ENCODE peak calls at places on chromosomes 11 and 22, in four cellular contexts. U is suprapubic skin, R is GM12892, O is transverse colon. C is an unnamed sample.

GRCh38 chr11:66892926-66893325 is 36.1 kb downstream of the LRFN4 start:
- DNase-seq in U (no peak), R (no peak), O (no peak), C (no peak)

GRCh38 chr11:70297341-70297740 is 26.9 kb downstream of the PPFIA1 start:
- DNase-seq in U (no peak), R (no peak), O (no peak), C (no peak)

GRCh38 chr22:49622241-49623105 is 205.2 kb downstream of the BRD1 start:
- DNase-seq in U (no peak), R (no peak), O (no peak), C (peak)

GRCh38 chr11:75597636-75598035 is 35.6 kb downstream of the SERPINH1 start:
- DNase-seq in U (no peak), R (no peak), O (no peak), C (no peak)

GRCh38 chr11:8258771-8259170 is 4.9 kb downstream of the LMO1 start:
- DNase-seq in U (peak), R (no peak), O (no peak), C (peak)

GRCh38 chr22:24101966-24102365 is 79.3 kb upstream of the SUSD2 start:
- DNase-seq in U (peak), R (no peak), O (no peak), C (peak)

GRCh38 chr11:82842019-82842418 is 58.2 kb downstream of the PRCP start:
- DNase-seq in U (no peak), R (no peak), O (no peak), C (no peak)

GRCh38 chr11:118216621-118217526 is 7.9 kb downstream of the JAML start:
- DNase-seq in U (no peak), R (no peak), O (no peak), C (no peak)

GRCh38 chr11:69215784-69216415 is 60.2 kb downstream of the SMIM38 start:
- DNase-seq in U (no peak), R (no peak), O (no peak), C (no peak)

GRCh38 chr11:35047179-35047578 is 91.8 kb upstream of the CD44 start:
- DNase-seq in U (no peak), R (no peak), O (no peak), C (no peak)

DNA sequence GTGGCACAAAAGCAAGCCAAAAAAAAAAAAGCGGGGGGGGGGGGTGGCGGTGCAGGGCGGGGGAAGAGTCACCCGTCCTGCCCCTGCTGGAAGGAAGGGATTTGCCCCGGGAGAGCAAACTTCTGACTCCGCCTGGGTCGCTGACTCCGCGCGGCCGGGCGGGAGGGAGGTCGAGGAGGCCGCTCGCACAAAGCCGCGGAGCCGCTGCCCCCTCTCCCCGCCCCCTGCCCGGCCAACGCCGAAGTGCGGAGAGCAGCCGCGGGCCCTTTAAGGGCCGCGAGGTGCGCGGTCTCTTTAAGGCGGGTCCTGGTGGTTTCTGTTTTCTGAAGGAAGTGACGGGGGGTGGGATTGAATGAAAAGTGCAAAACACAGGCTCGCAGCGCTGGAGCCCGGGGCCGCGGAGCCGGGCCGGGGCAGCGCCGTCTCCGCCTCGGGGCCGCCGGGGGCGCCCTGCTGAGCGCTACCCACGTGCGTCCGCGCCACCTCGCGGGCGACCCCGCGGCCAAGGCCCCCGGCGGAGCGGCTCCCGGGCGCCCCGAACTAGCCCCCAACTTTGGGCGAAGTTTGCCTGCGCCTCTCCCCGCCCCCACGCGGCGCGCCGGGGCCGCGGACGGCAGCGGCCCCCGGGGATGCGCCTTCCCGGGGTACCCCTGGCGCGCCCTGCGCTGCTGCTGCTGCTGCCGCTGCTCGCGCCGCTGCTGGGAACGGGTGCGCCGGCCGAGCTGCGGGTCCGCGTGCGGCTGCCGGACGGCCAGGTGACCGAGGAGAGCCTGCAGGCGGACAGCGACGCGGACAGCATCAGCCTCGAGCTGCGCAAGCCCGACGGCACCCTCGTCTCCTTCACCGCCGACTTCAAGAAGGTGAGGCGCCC is at the start of gene OAF:
- DNase-seq in U (no peak), R (peak), O (peak), C (peak)
- TF ChIP-seq POLR2A in U (no peak), R (no peak), O (peak), C (no peak)

GRCh38 chr11:1831338-1832180 is 3.2 kb upstream of the SYT8 start:
- DNase-seq in U (peak), R (peak), O (no peak), C (peak)

GRCh38 chr11:1832181-1832988 is 2.4 kb upstream of the SYT8 start:
- DNase-seq in U (peak), R (peak), O (peak), C (peak)

GRCh38 chr11:1829039-1829820 is 5.6 kb upstream of the SYT8 start:
- DNase-seq in U (no peak), R (peak), O (no peak), C (no peak)

GRCh38 chr11:1830119-1830499 is 4.7 kb upstream of the SYT8 start:
- DNase-seq in U (no peak), R (peak), O (no peak), C (no peak)

GRCh38 chr11:1830500-1831223 is 4.1 kb upstream of the SYT8 start:
- DNase-seq in U (peak), R (peak), O (peak), C (peak)
- TF ChIP-seq POLR2AphosphoS5 in U (no peak), R (no peak), O (peak), C (no peak)

GRCh38 chr11:100874203-100874602 is 187.1 kb downstream of the ARHGAP42 start:
- DNase-seq in U (no peak), R (no peak), O (no peak), C (no peak)
- TF ChIP-seq POLR2A in U (no peak), R (no peak), O (no peak), C (no peak)

DNA sequence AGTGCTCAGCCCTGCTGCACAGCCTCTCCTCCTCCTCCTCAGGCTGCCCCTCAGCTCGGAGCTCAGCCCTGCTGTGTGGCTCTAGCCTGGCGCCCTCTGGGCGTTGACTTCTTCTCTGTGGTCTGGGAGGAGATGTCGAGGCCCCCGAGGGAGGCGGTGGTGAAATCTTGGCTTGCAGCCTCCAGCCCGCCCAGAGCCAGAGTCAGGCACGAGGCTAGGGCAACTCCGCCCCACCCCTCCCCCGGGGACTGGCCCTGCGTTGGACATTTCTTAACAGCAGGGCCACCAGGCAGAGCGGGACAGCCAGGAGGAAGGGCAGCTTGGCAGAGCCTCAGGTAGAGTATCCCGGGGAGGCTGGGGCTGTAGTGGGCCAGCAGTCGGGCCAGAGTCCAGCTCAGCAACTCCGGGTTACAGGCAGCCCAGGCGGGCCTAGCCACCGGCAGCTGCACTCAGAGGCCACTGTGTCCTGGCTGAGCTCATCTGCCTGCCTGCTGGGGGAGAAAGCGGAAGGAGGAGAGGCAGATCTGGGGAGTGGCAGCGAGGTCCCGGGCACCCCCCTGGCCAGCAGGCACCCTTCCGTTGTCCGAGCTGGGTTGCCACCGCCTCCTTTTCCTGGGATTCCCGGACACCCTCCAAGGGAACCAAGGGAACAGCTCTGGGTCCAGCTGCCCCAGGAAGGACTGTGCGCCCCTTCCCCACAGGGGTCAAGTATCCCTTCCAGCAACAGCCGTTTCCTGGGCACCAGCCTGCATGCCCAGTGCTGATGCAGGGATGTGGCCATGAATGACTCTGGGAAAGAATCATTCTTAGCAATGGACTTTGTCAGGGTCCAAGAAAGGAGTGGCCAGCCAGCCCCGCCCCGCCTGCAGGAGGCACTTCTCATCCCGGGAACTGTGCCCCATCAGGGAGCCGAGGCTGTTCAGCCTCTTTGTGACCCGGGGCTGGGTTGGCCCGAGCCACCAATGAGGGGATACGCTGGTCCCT is at the start of gene ALDH3B1:
- DNase-seq in U (peak), R (no peak), O (peak), C (peak)
- TF ChIP-seq POLR2AphosphoS5 in U (peak), R (no peak), O (peak), C (peak)

DNA sequence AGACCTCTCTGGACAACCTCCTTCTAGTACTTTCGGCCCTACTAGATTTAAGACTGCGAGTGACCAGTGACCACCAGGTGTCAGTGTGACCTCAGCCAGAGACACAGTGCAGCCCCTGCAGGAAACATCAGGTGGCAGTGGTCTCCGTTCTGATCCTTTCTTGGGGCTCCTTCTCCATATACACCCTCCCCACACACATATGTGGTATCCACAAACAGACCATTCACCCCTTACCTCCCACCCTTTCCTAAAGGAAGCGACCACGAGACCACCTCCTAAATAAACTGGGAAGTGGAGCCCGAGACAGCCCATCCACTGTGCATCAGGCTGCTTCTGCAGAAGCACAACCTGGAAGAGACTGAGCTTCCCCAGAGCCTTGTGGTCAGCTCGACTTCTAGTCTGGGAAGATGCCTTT is 38.5 kb upstream of the CYP2D6 start:
- DNase-seq in U (no peak), R (peak), O (peak), C (peak)
- TF ChIP-seq POLR2A in U (no peak), R (no peak), O (no peak), C (no peak)

GRCh38 chr22:42343551-42344081 is 73.2 kb upstream of the TCF20 start:
- DNase-seq in U (no peak), R (no peak), O (no peak), C (no peak)

GRCh38 chr22:42343136-42343484 is 72.7 kb upstream of the TCF20 start:
- DNase-seq in U (no peak), R (no peak), O (no peak), C (no peak)

GRCh38 chr22:42342426-42343135 is 72.1 kb upstream of the TCF20 start:
- DNase-seq in U (no peak), R (no peak), O (no peak), C (no peak)

GRCh38 chr22:42345458-42345857 is 75.0 kb upstream of the TCF20 start:
- DNase-seq in U (no peak), R (no peak), O (no peak), C (peak)

DNA sequence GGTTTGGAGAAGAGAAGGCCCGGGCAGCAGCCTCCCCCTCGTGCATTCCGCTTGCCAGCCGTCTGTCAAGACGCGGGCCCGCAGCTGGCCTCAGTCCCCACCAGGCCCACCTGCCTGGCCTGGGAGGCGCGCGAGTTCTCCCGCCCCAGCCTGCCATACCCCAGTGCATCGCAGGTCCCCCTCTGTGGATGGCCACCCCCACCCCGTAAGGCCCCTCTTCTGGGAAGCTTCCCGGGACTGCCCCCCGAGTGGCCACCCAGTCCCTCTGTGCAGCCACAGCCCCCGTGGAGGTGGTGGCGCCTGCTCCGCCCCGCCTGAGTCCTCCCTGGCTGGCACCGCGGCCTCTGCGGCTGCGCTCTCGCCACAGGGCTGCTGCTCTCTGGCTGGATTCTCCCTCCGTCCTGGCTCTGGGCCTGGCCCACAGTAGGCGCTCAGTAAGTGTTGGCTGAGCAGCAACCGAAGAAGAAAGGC is 74.0 kb upstream of the TCF20 start:
- DNase-seq in U (no peak), R (no peak), O (no peak), C (peak)
- TF ChIP-seq POLR2AphosphoS5 in U (no peak), R (no peak), O (no peak), C (no peak)

GRCh38 chr11:72317982-72318381 is 74.0 kb upstream of the PHOX2A start:
- DNase-seq in U (no peak), R (no peak), O (no peak), C (no peak)

GRCh38 chr11:72314600-72315386 is 70.8 kb upstream of the PHOX2A start:
- DNase-seq in U (no peak), R (no peak), O (no peak), C (no peak)

GRCh38 chr11:72316984-72317383 is 73.0 kb upstream of the PHOX2A start:
- DNase-seq in U (no peak), R (no peak), O (no peak), C (no peak)

GRCh38 chr11:72321381-72321996 is 77.5 kb upstream of the PHOX2A start:
- DNase-seq in U (no peak), R (no peak), O (no peak), C (no peak)

DNA sequence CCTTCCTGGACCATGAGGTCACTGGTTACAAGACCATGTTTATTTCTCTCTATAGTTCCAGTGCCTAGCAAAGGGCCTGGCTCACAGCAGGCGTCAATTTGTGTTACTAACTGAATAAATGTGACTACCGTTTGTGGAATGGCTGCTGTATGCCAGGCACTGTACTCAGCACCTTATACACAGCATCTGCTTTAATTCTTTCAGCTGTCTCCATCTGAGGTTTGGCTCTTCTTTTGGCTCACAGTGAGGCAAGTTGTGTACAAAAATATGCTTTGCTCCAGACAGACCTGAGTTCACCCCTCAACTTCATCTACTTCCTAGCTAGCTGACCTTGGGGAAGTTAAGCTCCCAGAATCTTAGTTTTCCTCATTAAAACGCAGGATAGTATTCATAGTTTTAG is 75.3 kb upstream of the PHOX2A start:
- DNase-seq in U (no peak), R (no peak), O (no peak), C (no peak)
- TF ChIP-seq POLR2A in U (no peak), R (no peak), O (no peak), C (no peak)

GRCh38 chr11:97432926-97433325 is 1043.1 kb downstream of the JRKL start:
- DNase-seq in U (no peak), R (no peak), O (no peak), C (no peak)

DNA sequence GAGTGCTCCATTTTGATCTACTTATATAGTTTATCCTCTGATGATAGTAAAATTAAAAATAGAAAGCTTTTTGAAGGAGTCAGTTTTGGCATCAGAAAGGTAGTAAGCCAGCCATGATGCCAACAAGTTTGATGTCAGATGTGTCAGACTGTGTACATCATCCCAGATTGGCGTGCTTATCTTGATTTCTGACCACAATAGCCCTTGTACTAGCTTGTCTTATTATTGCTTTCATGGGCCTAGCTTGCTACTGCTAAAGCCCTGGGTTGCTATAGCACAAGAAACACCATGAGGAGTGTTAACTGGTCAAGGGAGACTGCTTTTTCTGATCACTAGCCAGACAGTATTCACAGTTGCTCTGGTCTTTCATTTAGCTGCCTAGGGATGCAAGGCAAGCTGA is 1038.4 kb downstream of the JRKL start:
- DNase-seq in U (no peak), R (no peak), O (no peak), C (no peak)
- TF ChIP-seq POLR2AphosphoS5 in U (no peak), R (no peak), O (no peak), C (no peak)

DNA sequence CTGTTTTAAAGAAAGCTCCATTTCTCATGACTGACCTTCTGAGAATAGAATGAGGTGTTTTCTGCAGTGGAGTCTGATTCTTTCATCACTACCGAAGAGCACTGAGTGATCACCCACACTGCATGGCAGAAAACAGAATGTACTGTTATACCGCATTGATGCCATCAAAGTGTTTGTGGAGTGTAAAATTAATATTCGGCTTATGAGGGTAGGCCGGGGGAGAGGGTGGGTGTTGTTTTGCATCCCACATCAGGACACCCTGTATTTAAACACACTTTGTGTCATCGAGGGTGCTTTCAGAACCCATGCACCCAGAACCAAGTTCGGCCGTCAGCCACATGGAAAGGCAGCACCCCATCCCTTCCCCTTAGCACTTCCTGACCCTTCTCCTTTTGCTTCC is 41.3 kb upstream of the ETS1 start:
- DNase-seq in U (no peak), R (no peak), O (no peak), C (no peak)
- TF ChIP-seq POLR2A in U (no peak), R (no peak), O (no peak), C (peak)

DNA sequence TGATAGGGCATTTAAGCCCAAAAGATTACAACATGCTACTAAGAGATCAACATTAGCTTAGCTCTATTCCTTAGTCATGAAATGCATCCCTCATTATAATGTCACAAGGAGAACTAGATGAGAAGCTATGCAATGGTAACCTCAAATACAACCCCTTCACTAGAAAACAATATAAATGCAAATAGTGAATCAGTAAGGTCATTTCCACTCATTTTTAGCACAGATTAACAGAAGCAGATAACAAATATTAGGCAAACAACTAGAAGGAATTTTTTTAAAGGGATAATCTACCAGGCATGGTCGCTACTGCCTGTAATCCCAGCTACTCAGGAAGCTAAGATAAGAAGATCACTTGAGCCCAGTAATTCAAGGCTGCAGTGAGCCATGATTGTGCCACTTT is 28.2 kb downstream of the SIK3 start:
- DNase-seq in U (no peak), R (no peak), O (no peak), C (no peak)
- TF ChIP-seq POLR2AphosphoS5 in U (no peak), R (no peak), O (no peak), C (no peak)

C was measured in spleen.